ENCODE peak calls at places on chromosomes 16 and 17, in six cellular contexts. L, K, Y, D, N and S are unnamed samples.

GRCh38 chr17:39340731-39341130 is 60.7 kb downstream of the FBXL20 start:
- DNase-seq in Y (no peak), N (no peak), D (no peak), K (no peak), L (no peak), S (no peak)

GRCh38 chr17:17025621-17026020 is 16.6 kb upstream of the MPRIP start:
- DNase-seq in Y (no peak), L (peak), D (peak), N (no peak), K (no peak), S (no peak)

GRCh38 chr16:30953511-30954124 is 3.9 kb upstream of the SETD1A start:
- DNase-seq in L (peak), Y (peak), N (peak), D (peak), K (peak), S (no peak)

GRCh38 chr17:35161281-35161761 is 13.7 kb downstream of the UNC45B start:
- DNase-seq in D (no peak), N (no peak), Y (no peak), K (no peak), L (no peak), S (no peak)

GRCh38 chr16:28309811-28310311 is 17.5 kb downstream of the SBK1 start:
- DNase-seq in Y (no peak), L (no peak), D (no peak), N (no peak), K (no peak), S (no peak)

GRCh38 chr16:51818342-51818944 is 667.4 kb upstream of the SALL1 start:
- DNase-seq in L (peak), D (peak), N (no peak), Y (peak), K (no peak), S (no peak)

GRCh38 chr16:49399594-49400364 is 26.2 kb downstream of the C16orf78 start:
- DNase-seq in L (no peak), K (no peak), D (no peak), N (no peak), Y (peak), S (no peak)

GRCh38 chr16:9000664-9001063 is 37.0 kb upstream of the USP7 start:
- DNase-seq in Y (no peak), L (no peak), D (no peak), N (no peak), K (no peak), S (no peak)

GRCh38 chr17:40168262-40168832 is 8.9 kb upstream of the RAPGEFL1 start:
- DNase-seq in K (no peak), N (no peak), L (peak), D (peak), Y (peak), S (no peak)

GRCh38 chr16:25210758-25211157 is 6.0 kb upstream of the AQP8 start:
- DNase-seq in N (no peak), D (no peak), L (no peak), Y (no peak), K (no peak), S (no peak)

GRCh38 chr17:72266099-72266852 is 145.5 kb downstream of the SOX9 start:
- DNase-seq in K (no peak), D (no peak), N (no peak), L (no peak), Y (no peak), S (no peak)